ENCODE peak calls at places on chromosomes 12 and 14, in seven cellular contexts. One of them, this sample, is unnamed.
A peak's percentile ranks its signal among the peaks of the same experiment; 100 is the strongest.

GRCh38 chr14:81436296-81437138 is 36.4 kb upstream of the STON2 start:
- DNase-seq in GM12892: peak; percentile 52
- DNase-seq in right lobe of liver: peak; percentile 86
- DNase-seq in ovary: peak; percentile 84
- DNase-seq in transverse colon: peak; percentile 79
- DNase-seq in uterus: peak; percentile 36
- DNase-seq in esophagus squamous epithelium: no peak
- DNase-seq in this sample: peak; percentile 21

GRCh38 chr14:33335366-33335765 is 396.7 kb downstream of the NPAS3 start:
- DNase-seq in GM12892: no peak
- DNase-seq in right lobe of liver: no peak
- DNase-seq in ovary: no peak
- DNase-seq in transverse colon: no peak
- DNase-seq in uterus: no peak
- DNase-seq in esophagus squamous epithelium: no peak
- DNase-seq in this sample: no peak

GRCh38 chr12:4353785-4354208 is 25.7 kb downstream of the FGF23 start:
- DNase-seq in GM12892: no peak
- DNase-seq in right lobe of liver: no peak
- DNase-seq in ovary: no peak
- DNase-seq in transverse colon: no peak
- DNase-seq in uterus: no peak
- DNase-seq in esophagus squamous epithelium: no peak
- DNase-seq in this sample: no peak

GRCh38 chr14:29724991-29725390 is 202.7 kb downstream of the PRKD1 start:
- DNase-seq in GM12892: no peak
- DNase-seq in right lobe of liver: no peak
- DNase-seq in ovary: no peak
- DNase-seq in transverse colon: no peak
- DNase-seq in uterus: no peak
- DNase-seq in esophagus squamous epithelium: no peak
- DNase-seq in this sample: no peak

GRCh38 chr12:127400231-127400630 is 866.7 kb upstream of the TMEM132C start:
- DNase-seq in GM12892: no peak
- DNase-seq in right lobe of liver: no peak
- DNase-seq in ovary: no peak
- DNase-seq in transverse colon: no peak
- DNase-seq in uterus: no peak
- DNase-seq in esophagus squamous epithelium: no peak
- DNase-seq in this sample: no peak

GRCh38 chr12:100229876-100230275 is 29.3 kb downstream of the ACTR6 start:
- DNase-seq in GM12892: no peak
- DNase-seq in right lobe of liver: no peak
- DNase-seq in ovary: no peak
- DNase-seq in transverse colon: no peak
- DNase-seq in uterus: no peak
- DNase-seq in esophagus squamous epithelium: no peak
- DNase-seq in this sample: no peak

GRCh38 chr12:42692749-42693148 is 103.2 kb upstream of the PRICKLE1 start:
- DNase-seq in GM12892: no peak
- DNase-seq in right lobe of liver: no peak
- DNase-seq in ovary: no peak
- DNase-seq in transverse colon: no peak
- DNase-seq in uterus: no peak
- DNase-seq in esophagus squamous epithelium: no peak
- DNase-seq in this sample: no peak

GRCh38 chr12:108446766-108447165 is 68.3 kb upstream of the FICD start:
- DNase-seq in GM12892: no peak
- DNase-seq in right lobe of liver: no peak
- DNase-seq in ovary: no peak
- DNase-seq in transverse colon: no peak
- DNase-seq in uterus: peak; percentile 46
- DNase-seq in esophagus squamous epithelium: no peak
- DNase-seq in this sample: no peak

GRCh38 chr14:68960123-68960522 is 19.0 kb downstream of the ACTN1 start:
- DNase-seq in GM12892: no peak
- DNase-seq in right lobe of liver: no peak
- DNase-seq in ovary: no peak
- DNase-seq in transverse colon: no peak
- DNase-seq in uterus: no peak
- DNase-seq in esophagus squamous epithelium: no peak
- DNase-seq in this sample: no peak

GRCh38 chr12:39575498-39575875 is 44.1 kb downstream of the ABCD2 start:
- DNase-seq in GM12892: no peak
- DNase-seq in right lobe of liver: no peak
- DNase-seq in ovary: no peak
- DNase-seq in transverse colon: no peak
- DNase-seq in uterus: no peak
- DNase-seq in esophagus squamous epithelium: no peak
- DNase-seq in this sample: no peak

GRCh38 chr12:111823891-111824290 is 18.1 kb upstream of the MAPKAPK5 start:
- DNase-seq in GM12892: no peak
- DNase-seq in right lobe of liver: no peak
- DNase-seq in ovary: no peak
- DNase-seq in transverse colon: peak; percentile 21
- DNase-seq in uterus: no peak
- DNase-seq in esophagus squamous epithelium: no peak
- DNase-seq in this sample: no peak

GRCh38 chr12:12441891-12442461 is 85.1 kb downstream of the BORCS5 start:
- DNase-seq in GM12892: no peak
- DNase-seq in right lobe of liver: no peak
- DNase-seq in ovary: no peak
- DNase-seq in transverse colon: no peak
- DNase-seq in uterus: no peak
- DNase-seq in esophagus squamous epithelium: no peak
- DNase-seq in this sample: no peak

GRCh38 chr12:2273288-2273687 is 220.5 kb downstream of the CACNA1C start:
- DNase-seq in GM12892: no peak
- DNase-seq in right lobe of liver: no peak
- DNase-seq in ovary: no peak
- DNase-seq in transverse colon: no peak
- DNase-seq in uterus: no peak
- DNase-seq in esophagus squamous epithelium: no peak
- DNase-seq in this sample: no peak

GRCh38 chr12:75439048-75439447 is 41.5 kb upstream of the GLIPR1 start:
- DNase-seq in GM12892: no peak
- DNase-seq in right lobe of liver: no peak
- DNase-seq in ovary: no peak
- DNase-seq in transverse colon: no peak
- DNase-seq in uterus: no peak
- DNase-seq in esophagus squamous epithelium: no peak
- DNase-seq in this sample: no peak

GRCh38 chr14:75597149-75597548 is 18.7 kb downstream of the FLVCR2 start:
- DNase-seq in GM12892: no peak
- DNase-seq in right lobe of liver: no peak
- DNase-seq in ovary: no peak
- DNase-seq in transverse colon: no peak
- DNase-seq in uterus: no peak
- DNase-seq in esophagus squamous epithelium: no peak
- DNase-seq in this sample: no peak

GRCh38 chr12:169528-170360 is 44.2 kb downstream of the SLC6A12 start:
- DNase-seq in GM12892: no peak
- DNase-seq in right lobe of liver: no peak
- DNase-seq in ovary: no peak
- DNase-seq in transverse colon: no peak
- DNase-seq in uterus: no peak
- DNase-seq in esophagus squamous epithelium: no peak
- DNase-seq in this sample: no peak

GRCh38 chr12:172732-173161 is 41.2 kb downstream of the SLC6A12 start:
- DNase-seq in GM12892: no peak
- DNase-seq in right lobe of liver: no peak
- DNase-seq in ovary: no peak
- DNase-seq in transverse colon: no peak
- DNase-seq in uterus: no peak
- DNase-seq in esophagus squamous epithelium: no peak
- DNase-seq in this sample: no peak

GRCh38 chr12:171276-171675 is 42.7 kb downstream of the SLC6A12 start:
- DNase-seq in GM12892: no peak
- DNase-seq in right lobe of liver: no peak
- DNase-seq in ovary: no peak
- DNase-seq in transverse colon: no peak
- DNase-seq in uterus: no peak
- DNase-seq in esophagus squamous epithelium: no peak
- DNase-seq in this sample: no peak

GRCh38 chr12:170361-171225 is 43.4 kb downstream of the SLC6A12 start:
- DNase-seq in GM12892: no peak
- DNase-seq in right lobe of liver: no peak
- DNase-seq in ovary: no peak
- DNase-seq in transverse colon: no peak
- DNase-seq in uterus: no peak
- DNase-seq in esophagus squamous epithelium: no peak
- DNase-seq in this sample: no peak

GRCh38 chr12:171743-172705 is 41.9 kb downstream of the SLC6A12 start:
- DNase-seq in GM12892: no peak
- DNase-seq in right lobe of liver: no peak
- DNase-seq in ovary: no peak
- DNase-seq in transverse colon: peak; percentile 67
- DNase-seq in uterus: no peak
- DNase-seq in esophagus squamous epithelium: no peak
- DNase-seq in this sample: no peak
- TF ChIP-seq POLR2A in GM12892: no peak
- TF ChIP-seq POLR2A in right lobe of liver: no peak
- TF ChIP-seq POLR2A in ovary: no peak
- TF ChIP-seq POLR2A in transverse colon: no peak
- TF ChIP-seq POLR2A in uterus: no peak
- TF ChIP-seq POLR2A in esophagus squamous epithelium: no peak
- TF ChIP-seq POLR2A in this sample: no peak

DNA sequence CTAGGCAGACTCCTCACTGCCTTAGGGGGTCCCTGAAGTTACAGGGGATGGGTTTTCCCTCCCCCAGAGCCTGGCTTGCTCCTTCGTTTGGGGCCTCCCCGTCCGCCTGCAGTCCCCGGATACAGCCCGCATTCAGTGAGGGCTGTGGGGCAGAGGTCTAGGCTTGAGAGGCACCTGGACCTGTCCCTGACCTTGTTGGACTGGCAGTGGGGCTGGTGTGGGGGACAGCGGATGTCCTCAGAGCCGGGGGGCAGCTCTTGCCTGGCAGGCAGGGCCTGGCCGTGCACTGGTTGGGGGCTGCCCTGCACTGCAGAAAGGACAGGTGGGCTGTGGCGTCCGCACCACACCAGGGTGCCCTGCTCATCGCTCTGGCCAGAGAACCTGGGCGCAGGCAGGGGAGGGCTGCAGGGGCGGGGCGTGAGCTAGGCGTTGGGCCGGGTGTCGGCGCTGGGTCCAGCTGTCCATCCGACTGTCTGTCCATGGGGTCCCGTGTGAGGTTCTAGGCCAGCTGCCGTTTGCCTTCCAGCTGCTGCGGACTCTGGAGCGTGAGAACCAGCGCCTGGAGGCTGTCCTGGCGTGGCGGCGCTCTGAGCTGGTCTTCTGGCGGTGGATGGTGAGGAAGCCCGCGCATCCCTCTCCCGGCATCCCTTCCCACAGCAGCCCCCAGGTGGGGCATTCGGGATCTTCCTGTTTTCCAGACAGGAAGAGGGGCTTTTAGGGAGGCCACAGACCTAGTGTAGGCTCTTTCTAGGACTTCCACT is 6.0 kb downstream of the TEDC1 start:
- DNase-seq in GM12892: peak; percentile 23
- DNase-seq in right lobe of liver: peak; percentile 59
- DNase-seq in ovary: no peak
- DNase-seq in transverse colon: no peak
- DNase-seq in uterus: no peak
- DNase-seq in esophagus squamous epithelium: no peak
- DNase-seq in this sample: no peak
- TF ChIP-seq POLR2A in GM12892: no peak
- TF ChIP-seq POLR2A in right lobe of liver: no peak
- TF ChIP-seq POLR2A in ovary: no peak
- TF ChIP-seq POLR2A in transverse colon: no peak
- TF ChIP-seq POLR2A in uterus: no peak
- TF ChIP-seq POLR2A in esophagus squamous epithelium: no peak
- TF ChIP-seq POLR2A in this sample: no peak

DNA sequence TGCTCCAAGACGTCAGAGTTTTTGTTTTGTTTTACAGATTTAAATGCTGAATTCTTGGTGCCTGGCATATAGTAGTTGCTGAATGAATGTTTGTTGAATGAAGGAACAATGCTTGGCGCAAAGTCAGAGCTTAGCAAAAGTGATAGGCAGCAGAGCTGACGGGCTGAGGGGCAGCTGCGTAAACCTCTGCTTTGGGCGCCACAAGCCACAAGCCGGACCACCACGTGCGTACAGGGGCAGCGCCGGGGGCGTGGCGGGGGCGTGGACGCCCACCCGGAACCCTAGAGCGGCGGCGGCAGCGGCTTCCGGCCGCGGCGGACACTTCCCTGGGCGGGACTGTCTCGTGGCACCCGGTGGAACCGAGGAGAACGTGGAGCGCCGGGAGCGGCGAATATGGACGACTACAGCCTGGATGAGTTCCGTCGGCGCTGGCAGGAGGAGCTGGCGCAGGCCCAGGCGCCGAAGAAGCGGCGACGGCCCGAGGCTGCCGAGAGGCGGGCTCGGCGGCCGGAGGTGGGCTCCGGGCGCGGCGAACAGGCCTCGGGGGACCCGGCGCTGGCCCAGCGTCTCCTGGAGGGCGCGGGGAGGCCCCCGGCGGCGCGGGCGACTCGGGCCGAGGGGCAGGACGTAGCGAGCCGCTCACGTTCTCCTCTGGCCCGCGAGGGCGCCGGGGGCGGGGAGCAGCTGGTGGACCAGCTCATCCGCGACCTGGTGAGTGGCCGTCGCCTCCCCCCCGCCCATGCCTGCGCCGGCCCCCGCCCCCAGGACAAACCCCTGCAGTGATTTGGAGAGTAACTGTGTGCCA is at the start of gene FBXW8:
- DNase-seq in GM12892: peak; percentile 73
- DNase-seq in right lobe of liver: peak; percentile 74
- DNase-seq in ovary: peak; percentile 82
- DNase-seq in transverse colon: peak; percentile 73
- DNase-seq in uterus: peak; percentile 46
- DNase-seq in esophagus squamous epithelium: no peak
- DNase-seq in this sample: peak; percentile 48
- TF ChIP-seq POLR2A in GM12892: peak; percentile 61
- TF ChIP-seq POLR2A in right lobe of liver: peak; percentile 39
- TF ChIP-seq POLR2A in ovary: peak; percentile 11
- TF ChIP-seq POLR2A in transverse colon: no peak
- TF ChIP-seq POLR2A in uterus: peak; percentile 25
- TF ChIP-seq POLR2A in esophagus squamous epithelium: peak; percentile 27
- TF ChIP-seq POLR2A in this sample: peak; percentile 56

DNA sequence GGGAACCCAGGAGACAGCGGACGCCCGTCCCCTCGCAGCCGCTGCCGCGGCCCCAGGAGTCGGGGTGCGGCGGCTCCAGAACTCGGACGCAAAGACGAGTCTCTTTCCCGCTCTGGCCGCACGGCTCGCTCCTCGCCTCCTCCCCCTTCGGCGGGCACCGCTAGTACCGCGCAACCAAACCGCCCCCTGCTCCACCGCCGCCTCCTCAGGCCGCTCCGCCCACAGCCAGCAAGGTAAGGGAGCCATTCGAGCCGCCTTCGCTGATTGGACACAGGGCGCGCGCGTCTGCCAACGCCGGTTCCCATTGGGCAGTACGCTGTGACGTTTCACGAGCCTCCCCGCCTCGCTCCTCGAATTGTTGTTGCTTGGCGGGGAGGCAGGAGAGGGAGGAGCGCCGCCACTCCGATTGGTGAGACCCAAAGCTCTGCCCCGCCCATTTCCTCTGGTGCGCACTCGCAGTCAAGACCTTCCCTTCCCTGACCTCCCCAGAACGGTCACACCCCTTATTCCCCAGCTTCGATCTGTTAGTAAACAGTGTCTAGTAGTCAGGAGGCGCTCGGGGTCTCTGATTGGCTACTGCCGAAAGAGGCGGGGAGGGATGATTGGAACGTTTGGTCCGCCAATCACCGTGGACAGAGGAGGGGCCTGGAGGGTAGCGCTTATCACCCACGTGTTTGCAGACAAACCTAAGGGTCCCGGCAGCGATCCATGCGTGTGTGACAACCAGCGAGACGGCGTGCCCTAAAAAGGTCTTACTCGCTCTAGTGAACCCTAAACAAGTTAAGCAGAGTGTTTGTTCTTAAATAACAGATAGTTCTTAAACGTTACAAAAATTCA is at the start of gene RPS6KA5:
- DNase-seq in GM12892: peak; percentile 79
- DNase-seq in right lobe of liver: peak; percentile 100
- DNase-seq in ovary: peak; percentile 100
- DNase-seq in transverse colon: peak; percentile 100
- DNase-seq in uterus: peak; percentile 100
- DNase-seq in esophagus squamous epithelium: peak; percentile 99
- DNase-seq in this sample: peak; percentile 100
- TF ChIP-seq POLR2A in GM12892: peak; percentile 25
- TF ChIP-seq POLR2A in right lobe of liver: peak; percentile 81
- TF ChIP-seq POLR2A in ovary: peak; percentile 95
- TF ChIP-seq POLR2A in transverse colon: peak; percentile 92
- TF ChIP-seq POLR2A in uterus: peak; percentile 93
- TF ChIP-seq POLR2A in esophagus squamous epithelium: peak; percentile 95
- TF ChIP-seq POLR2A in this sample: peak; percentile 40